ENCODE peak calls at places on chromosomes 11 and 22, in four cellular contexts. L is bronchial epithelial cell, S is DND-41, H is tibial artery. K is an unnamed sample. For H3K27me3 and H3K36me3, the result is how much of the 10 kb centered on the place peaks cover.

GRCh38 chr22:35023692-35024363 is 42.1 kb upstream of the ISX start:
- DNase-seq in L (peak), S (peak), H (peak), K (peak)

GRCh38 chr11:111978028-111978771 is 41.1 kb downstream of the DIXDC1 start:
- DNase-seq in L (peak), S (no peak), H (peak), K (no peak)

GRCh38 chr11:18634140-18635032 is at the start of gene SPTY2D1:
- DNase-seq in L (peak), S (peak), H (peak), K (peak)

GRCh38 chr22:19466126-19466716 is 12.8 kb downstream of the UFD1 start:
- DNase-seq in L (no peak), S (no peak), H (no peak), K (no peak)

GRCh38 chr11:88292156-88292844 is 45.2 kb downstream of the CTSC start:
- DNase-seq in L (peak), S (peak), H (no peak), K (no peak)

GRCh38 chr11:115194798-115195101 is 309.5 kb downstream of the CADM1 start:
- DNase-seq in L (no peak), S (no peak), H (no peak), K (no peak)

GRCh38 chr11:47998733-47999359 is 18.5 kb downstream of the PTPRJ start:
- DNase-seq in L (no peak), S (no peak), H (no peak), K (no peak)

GRCh38 chr11:89405629-89406028 is 85.5 kb downstream of the NOX4 start:
- DNase-seq in L (peak), S (no peak), H (no peak), K (no peak)

GRCh38 chr11:72179804-72180396 is 12.0 kb upstream of the FOLR1 start:
- DNase-seq in L (peak), S (no peak), H (no peak), K (no peak)

GRCh38 chr11:75565221-75565814 is 3.3 kb downstream of the SERPINH1 start:
- DNase-seq in L (peak), S (no peak), H (peak), K (no peak)

GRCh38 chr22:49209452-49210195 is 618.0 kb downstream of the BRD1 start:
- DNase-seq in L (no peak), S (no peak), H (peak), K (no peak)

GRCh38 chr22:31630331-31631329 is 31.4 kb downstream of the PISD start:
- DNase-seq in L (peak), S (peak), H (peak), K (peak)

GRCh38 chr11:79055866-79056632 is 384.8 kb downstream of the TENM4 start:
- DNase-seq in L (no peak), S (no peak), H (no peak), K (no peak)

GRCh38 chr22:31764785-31765184 is 11.0 kb downstream of the DEPDC5 start:
- DNase-seq in L (no peak), S (no peak), H (no peak), K (no peak)

GRCh38 chr11:7651140-7651551 is 22.2 kb downstream of the CYB5R2 start:
- DNase-seq in L (no peak), S (no peak), H (no peak), K (no peak)

GRCh38 chr22:20130319-20130718 is 1.3 kb upstream of the ZDHHC8 start:
- DNase-seq in L (peak), S (peak), H (no peak), K (no peak)

GRCh38 chr11:62267050-62267449 is 2.9 kb upstream of the SCGB2A2 start:
- DNase-seq in L (no peak), S (no peak), H (no peak), K (no peak)

GRCh38 chr22:44199866-44200265 is 19.1 kb downstream of the PARVG start:
- DNase-seq in L (no peak), S (no peak), H (no peak), K (no peak)

GRCh38 chr11:16981651-16982194 is 32.5 kb downstream of the PLEKHA7 start:
- DNase-seq in L (no peak), S (no peak), H (no peak), K (no peak)

GRCh38 chr11:10858505-10859360 is 880 bp upstream of the ZBED5 start:
- DNase-seq in L (peak), S (peak), H (peak), K (peak)

GRCh38 chr11:76166314-76166713 is 40.0 kb downstream of the WNT11 start:
- DNase-seq in L (no peak), S (no peak), H (no peak), K (no peak)

GRCh38 chr22:44523981-44524759 is 26.1 kb upstream of the RTL6 start:
- DNase-seq in L (no peak), S (no peak), H (no peak), K (no peak)

GRCh38 chr22:17098379-17098819 is 13.6 kb downstream of the IL17RA start:
- DNase-seq in L (no peak), S (peak), H (peak), K (no peak)

GRCh38 chr11:74025467-74026166 is 16.7 kb upstream of the UCP3 start:
- DNase-seq in L (peak), S (no peak), H (no peak), K (no peak)

GRCh38 chr11:68806931-68807844 is 34.5 kb downstream of the CPT1A start:
- DNase-seq in L (peak), S (no peak), H (no peak), K (no peak)

GRCh38 chr11:131108780-131109179 is 192.5 kb upstream of the SNX19 start:
- DNase-seq in L (peak), S (no peak), H (no peak), K (no peak)

GRCh38 chr11:126348806-126349582 is 6.5 kb upstream of the ST3GAL4 start:
- DNase-seq in L (peak), S (no peak), H (no peak), K (no peak)

GRCh38 chr11:124570160-124570559 is 363 bp downstream of the OR8A1 start:
- DNase-seq in L (no peak), S (no peak), H (no peak), K (no peak)

GRCh38 chr11:77776455-77776854 is 44.1 kb downstream of the RSF1 start:
- DNase-seq in L (peak), S (no peak), H (no peak), K (no peak)

GRCh38 chr11:128572965-128573364 is 14.4 kb downstream of the ETS1 start:
- DNase-seq in L (no peak), S (no peak), H (no peak), K (no peak)

DNA sequence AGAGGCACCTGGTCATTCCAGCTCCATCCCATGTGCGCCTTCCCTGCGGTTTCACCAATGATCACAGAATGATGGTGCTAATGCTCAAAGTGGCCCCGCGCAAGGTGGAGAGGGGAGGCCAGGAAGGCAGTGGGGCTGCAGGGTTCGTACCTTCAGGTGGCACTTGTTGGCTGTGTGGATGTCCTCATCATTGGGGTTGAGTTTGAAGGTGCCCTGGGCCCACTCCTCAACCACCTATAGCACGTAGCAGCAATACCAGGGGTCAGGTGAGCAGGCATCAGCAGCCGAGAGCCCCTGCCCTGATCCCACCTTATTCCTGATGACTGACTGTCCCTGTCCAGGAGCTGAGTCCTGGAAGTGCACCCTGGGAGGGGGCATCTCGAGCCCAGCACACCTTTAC is 20.6 kb upstream of the DRICH1 start:
- DNase-seq in L (no peak), S (no peak), H (no peak), K (no peak)
- H3K27me3 ChIP-seq in L (under half), S (under half), H (under half), K (under half)

DNA sequence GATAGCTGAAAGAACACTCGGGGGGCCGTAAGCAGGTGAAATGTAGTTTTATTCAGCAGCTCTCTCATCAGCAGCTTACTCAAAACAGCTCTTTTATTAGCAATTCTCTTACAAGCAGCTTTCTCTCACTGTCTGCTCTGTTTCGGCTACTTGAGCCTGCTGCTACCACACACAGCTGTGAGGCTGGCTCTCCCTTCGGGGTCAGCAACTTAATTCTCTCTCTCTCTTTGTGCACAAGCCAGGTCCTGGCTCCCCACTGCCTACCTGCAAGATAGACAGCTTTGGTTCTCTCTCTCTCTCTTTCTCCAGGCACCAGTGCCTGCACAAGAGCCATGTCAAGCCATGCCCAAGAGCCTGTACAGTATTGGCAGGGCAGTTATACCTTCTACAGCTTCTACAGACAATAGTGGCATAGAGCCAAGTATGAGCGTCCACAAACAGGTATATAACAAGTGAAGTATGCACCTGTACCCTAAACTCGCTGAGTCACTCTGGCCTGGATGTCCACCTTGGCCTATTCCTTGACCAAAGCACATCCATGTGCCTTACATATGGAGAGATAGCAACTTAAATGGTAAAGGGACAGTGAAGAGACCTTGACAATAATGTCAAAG is 110.8 kb downstream of the MTNR1B start:
- DNase-seq in L (no peak), S (no peak), H (no peak), K (no peak)
- H3K36me3 ChIP-seq in L (under half), S (under half), H (under half), K (under half)

GRCh38 chr22:37731804-37732471 is 35.1 kb downstream of the TRIOBP start:
- DNase-seq in L (no peak), S (no peak), H (no peak), K (no peak)
- TF ChIP-seq CTCF in L (no peak), S (no peak), H (no peak), K (no peak)

GRCh38 chr11:1153951-1154487 is 3.7 kb upstream of the MUC5AC start:
- DNase-seq in L (peak), S (no peak), H (peak), K (no peak)
- H3K27me3 ChIP-seq in L (under half), S (under half), H (under half), K (under half)

DNA sequence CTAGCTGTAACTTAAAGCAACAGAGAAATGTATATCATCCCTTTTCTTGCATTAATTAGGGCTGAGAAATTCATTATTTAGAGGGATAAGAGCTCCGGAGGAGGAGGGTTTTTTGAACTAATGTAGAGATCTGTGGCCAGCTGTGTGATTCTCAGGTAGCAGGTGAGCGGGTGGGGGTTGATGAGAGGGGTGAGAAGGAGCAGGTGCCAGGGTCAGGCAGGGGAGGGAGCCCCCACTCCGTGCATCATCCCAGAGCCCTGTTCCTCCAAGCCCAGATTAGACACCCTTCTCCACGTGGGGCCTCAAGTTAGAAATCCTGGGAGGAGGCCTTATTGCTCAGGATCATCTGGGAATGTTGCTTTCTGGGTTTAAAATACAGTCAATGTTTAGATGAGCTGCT is 24.9 kb downstream of the ZBTB16 start:
- DNase-seq in L (no peak), S (no peak), H (no peak), K (no peak)
- H3K36me3 ChIP-seq in L (under half), S (under half), H (half or more), K (under half)